ENCODE peak calls at places on chromosomes 12 and 14, in nine cellular contexts. A, P, F, U, H, W, K, E and S are unnamed samples.

GRCh38 chr14:99174920-99175319 is 97.1 kb downstream of the BCL11B start:
- DNase-seq in H (no peak), A (no peak), W (no peak), E (no peak), U (no peak), F (no peak), K (no peak), P (no peak), S (no peak)

GRCh38 chr12:69999561-69999960 is 174.5 kb downstream of the MYRFL start:
- DNase-seq in U (no peak), P (no peak), F (no peak), K (no peak), W (no peak), E (no peak), H (no peak), A (no peak), S (peak; percentile 6)

GRCh38 chr12:63955831-63956685 is 111.6 kb downstream of the SRGAP1 start:
- DNase-seq in E (no peak), P (peak; percentile 76), H (no peak), F (no peak), K (peak; percentile 86), W (no peak), U (no peak), A (no peak), S (no peak)

GRCh38 chr12:5376591-5377207 is 55.2 kb upstream of the NTF3 start:
- DNase-seq in U (no peak), P (no peak), F (no peak), W (no peak), K (no peak), H (no peak), E (no peak), A (no peak), S (no peak)

GRCh38 chr12:106648736-106649135 is 65.9 kb downstream of the RFX4 start:
- DNase-seq in E (no peak), A (no peak), W (no peak), H (no peak), P (no peak), U (no peak), F (no peak), K (no peak), S (no peak)

GRCh38 chr12:6961278-6961694 is 9.2 kb downstream of the PHB2 start:
- DNase-seq in F (no peak), A (peak; percentile 61), E (no peak), W (peak; percentile 34), H (no peak), K (peak; percentile 50), U (no peak), P (no peak), S (no peak)

GRCh38 chr12:106003297-106003696 is 135.5 kb downstream of the NUAK1 start:
- DNase-seq in A (no peak), E (no peak), H (no peak), K (no peak), F (no peak), P (no peak), W (no peak), U (no peak), S (no peak)

GRCh38 chr12:82414926-82415325 is 56.6 kb downstream of the METTL25 start:
- DNase-seq in K (no peak), U (no peak), A (peak; percentile 75), P (no peak), E (no peak), H (no peak), W (no peak), F (no peak), S (no peak)

GRCh38 chr14:74456684-74457083 is 30.7 kb upstream of the SYNDIG1L start:
- DNase-seq in W (no peak), H (no peak), E (no peak), K (no peak), F (no peak), A (no peak), U (no peak), P (no peak), S (no peak)

GRCh38 chr12:94614288-94614721 is 36.1 kb downstream of the TMCC3 start:
- DNase-seq in K (no peak), A (peak; percentile 11), F (no peak), W (no peak), E (peak; percentile 85), P (no peak), U (no peak), H (peak; percentile 76), S (no peak)

GRCh38 chr12:14410841-14411569 is 45.5 kb downstream of the ATF7IP start:
- DNase-seq in P (no peak), A (peak; percentile 72), E (no peak), W (no peak), U (no peak), H (no peak), K (peak; percentile 49), F (no peak), S (no peak)

GRCh38 chr12:53056901-53057300 is 7.0 kb downstream of the TNS2 start:
- DNase-seq in U (no peak), K (no peak), F (no peak), W (no peak), A (no peak), P (no peak), H (no peak), E (no peak), S (no peak)

GRCh38 chr14:44798386-44799242 is 163.1 kb downstream of the KLHL28 start:
- DNase-seq in H (no peak), E (no peak), U (no peak), W (peak; percentile 0), P (no peak), A (no peak), K (no peak), F (no peak), S (no peak)

GRCh38 chr12:17076335-17076734 is 470.4 kb upstream of the LMO3 start:
- DNase-seq in H (no peak), F (no peak), K (no peak), E (no peak), P (no peak), W (no peak), A (peak; percentile 23), U (no peak), S (no peak)

GRCh38 chr12:28135801-28136439 is 54.3 kb upstream of the CCDC91 start:
- DNase-seq in F (no peak), H (no peak), K (no peak), U (no peak), W (no peak), A (no peak), P (no peak), E (no peak), S (no peak)

GRCh38 chr12:105729931-105730330 is 399.4 kb downstream of the C12orf75 start:
- DNase-seq in W (no peak), H (no peak), E (no peak), P (no peak), F (no peak), K (no peak), U (no peak), A (peak; percentile 78), S (no peak)

GRCh38 chr12:69534389-69534822 is 50.9 kb upstream of the CCT2 start:
- DNase-seq in P (peak; percentile 100), W (no peak), H (peak; percentile 75), K (peak; percentile 100), E (peak; percentile 61), U (peak; percentile 56), F (peak; percentile 51), A (peak; percentile 100), S (no peak)

GRCh38 chr14:23071244-23071974 is 14.1 kb upstream of the CDH24 start:
- DNase-seq in P (peak; percentile 94), H (peak; percentile 82), E (peak; percentile 94), U (no peak), W (peak; percentile 88), K (peak; percentile 94), A (peak; percentile 96), F (peak; percentile 45), S (peak; percentile 82)

GRCh38 chr12:32884962-32885361 is 11.6 kb downstream of the PKP2 start:
- DNase-seq in W (no peak), H (no peak), U (no peak), E (no peak), A (no peak), P (no peak), K (no peak), F (no peak), S (no peak)
- H3K4me2 ChIP-seq in W (no peak overlapping the region), H (no peak overlapping the region), U (no peak overlapping the region), E (no peak overlapping the region), A (no peak overlapping the region), P (no peak overlapping the region), K (no peak overlapping the region), F (no peak overlapping the region), S (no peak overlapping the region)

DNA sequence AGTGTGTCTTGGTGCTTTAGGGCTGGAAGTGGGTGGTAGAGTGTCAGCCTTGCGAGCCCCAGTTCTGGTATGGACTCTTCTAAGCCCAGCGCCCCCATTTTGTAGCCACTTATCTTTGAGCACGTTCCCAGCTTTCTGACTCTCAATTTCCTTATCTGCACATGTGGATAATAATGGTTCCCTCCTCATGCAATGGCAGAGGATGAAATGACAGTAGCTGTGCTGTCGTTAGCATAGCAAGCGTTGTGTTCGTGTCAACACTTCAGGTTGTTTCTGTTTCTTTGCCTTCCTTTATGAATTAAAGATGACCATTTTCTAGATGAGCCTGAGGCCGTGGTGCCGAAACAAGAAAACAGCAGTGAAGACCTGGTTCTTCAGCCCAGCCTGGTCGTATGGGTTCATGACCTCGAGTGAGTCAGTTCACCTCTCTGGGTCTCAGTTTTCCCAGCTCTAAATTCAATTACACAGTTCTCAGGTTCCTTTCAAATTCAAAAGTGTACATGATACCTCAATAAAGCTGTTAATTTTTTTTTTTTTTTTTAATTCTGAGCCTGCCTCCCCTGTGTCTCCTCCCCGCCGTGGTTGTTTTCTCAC is 233.0 kb downstream of the SLC41A2 start:
- DNase-seq in K (no peak), E (no peak), W (no peak), P (no peak), F (no peak), A (no peak), H (no peak), U (no peak), S (no peak)
- H2AFZ ChIP-seq in K (no peak overlapping the region), E (no peak overlapping the region), W (no peak overlapping the region), P (no peak overlapping the region), F (no peak overlapping the region), A (no peak overlapping the region), H (no peak overlapping the region), U (no peak overlapping the region), S (no peak overlapping the region)

GRCh38 chr14:80959448-80960006 is 4.1 kb downstream of the TSHR start:
- DNase-seq in K (peak; percentile 13), H (no peak), F (peak; percentile 91), W (no peak), P (no peak), U (no peak), E (no peak), A (no peak), S (peak; percentile 99)
- H3K4me2 ChIP-seq in K (no peak overlapping the region), H (no peak overlapping the region), F (peak overlapping the region; percentile 60), W (peak overlapping the region; percentile 45), P (peak overlapping the region; percentile 82), U (no peak overlapping the region), E (no peak overlapping the region), A (peak overlapping the region; percentile 17), S (peak overlapping the region; percentile 85)

DNA sequence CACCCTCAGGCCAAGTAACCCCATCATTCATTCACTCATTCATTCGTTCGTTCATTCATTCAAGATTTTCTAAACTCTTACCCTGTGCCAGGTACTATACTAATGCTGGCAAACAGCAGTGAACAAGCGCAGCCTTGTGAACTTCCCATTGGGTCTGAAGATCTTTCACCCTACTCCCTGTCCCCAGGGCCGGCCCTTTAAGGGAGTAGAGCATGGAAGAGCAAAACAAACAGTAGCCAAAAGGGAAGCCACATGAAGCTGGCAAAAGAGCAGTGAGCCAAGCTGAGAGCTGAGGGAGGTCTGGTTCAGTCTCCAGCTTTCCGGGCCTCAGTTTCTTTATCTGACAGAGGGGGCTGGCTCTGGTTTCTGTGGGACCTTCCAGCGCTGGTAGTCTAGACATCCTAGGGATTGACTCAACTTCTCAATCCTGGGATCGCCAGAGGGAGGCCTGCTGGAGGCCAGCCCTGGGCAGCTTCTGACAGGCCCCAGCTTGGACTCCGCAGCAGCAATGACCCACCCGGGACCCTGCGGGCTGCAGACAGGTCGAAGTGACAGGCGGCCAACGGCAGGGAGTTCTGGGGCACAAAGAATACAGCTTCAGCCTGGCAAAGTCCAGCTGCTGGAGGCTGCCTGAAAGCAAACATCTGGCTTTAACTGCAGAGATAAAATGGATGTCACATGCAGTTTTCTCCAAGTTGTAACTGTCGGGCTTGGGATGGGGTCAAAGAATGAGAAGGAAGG is 27.1 kb downstream of the ACTN1 start:
- DNase-seq in W (peak; percentile 66), K (no peak), A (no peak), E (no peak), P (no peak), H (no peak), U (no peak), F (no peak), S (no peak)
- H2AFZ ChIP-seq in W (no peak overlapping the region), K (no peak overlapping the region), A (no peak overlapping the region), E (no peak overlapping the region), P (no peak overlapping the region), H (no peak overlapping the region), U (no peak overlapping the region), F (no peak overlapping the region), S (no peak overlapping the region)